ENCODE peak calls at places on chromosomes 12 and 14, in six cellular contexts. One of them, this sample, is unnamed.
A peak's percentile ranks its signal among the peaks of the same experiment; 100 is the strongest.

GRCh38 chr12:118330421-118331018 is 42.2 kb downstream of the TAOK3 start:
- DNase-seq in HepG2: no peak
- DNase-seq in A549: no peak
- DNase-seq in endothelial cell of umbilical vein: peak; percentile 88
- DNase-seq in GM12878: no peak
- DNase-seq in K562: peak; percentile 84
- DNase-seq in this sample: peak; percentile 96

GRCh38 chr12:92987846-92988621 is 58.9 kb upstream of the EEA1 start:
- DNase-seq in A549: no peak
- DNase-seq in endothelial cell of umbilical vein: peak; percentile 34
- DNase-seq in HepG2: peak; percentile 45
- DNase-seq in GM12878: peak; percentile 98
- DNase-seq in K562: no peak
- DNase-seq in this sample: peak; percentile 73

GRCh38 chr14:60652674-60653387 is 3.6 kb upstream of the SIX1 start:
- DNase-seq in GM12878: no peak
- DNase-seq in HepG2: no peak
- DNase-seq in A549: no peak
- DNase-seq in K562: peak; percentile 12
- DNase-seq in endothelial cell of umbilical vein: no peak
- DNase-seq in this sample: no peak

GRCh38 chr14:52124791-52125661 is 56.2 kb upstream of the NID2 start:
- DNase-seq in HepG2: no peak
- DNase-seq in K562: no peak
- DNase-seq in endothelial cell of umbilical vein: peak; percentile 33
- DNase-seq in A549: peak; percentile 32
- DNase-seq in GM12878: no peak
- DNase-seq in this sample: peak; percentile 38

GRCh38 chr12:54701940-54702592 is 53.9 kb upstream of the DCD start:
- DNase-seq in HepG2: peak; percentile 36
- DNase-seq in A549: peak; percentile 34
- DNase-seq in endothelial cell of umbilical vein: peak; percentile 28
- DNase-seq in K562: peak; percentile 66
- DNase-seq in GM12878: no peak
- DNase-seq in this sample: peak; percentile 73

GRCh38 chr14:101474563-101475467 is 86.5 kb upstream of the DIO3 start:
- DNase-seq in A549: no peak
- DNase-seq in HepG2: no peak
- DNase-seq in K562: no peak
- DNase-seq in endothelial cell of umbilical vein: no peak
- DNase-seq in GM12878: no peak
- DNase-seq in this sample: no peak

GRCh38 chr14:95460647-95461478 is 55.6 kb downstream of the SYNE3 start:
- DNase-seq in GM12878: no peak
- DNase-seq in endothelial cell of umbilical vein: peak; percentile 52
- DNase-seq in K562: no peak
- DNase-seq in HepG2: no peak
- DNase-seq in A549: peak; percentile 61
- DNase-seq in this sample: no peak

GRCh38 chr12:127516467-127516866 is 750.5 kb upstream of the TMEM132C start:
- DNase-seq in K562: no peak
- DNase-seq in endothelial cell of umbilical vein: no peak
- DNase-seq in GM12878: no peak
- DNase-seq in A549: no peak
- DNase-seq in HepG2: no peak
- DNase-seq in this sample: no peak

GRCh38 chr12:92155733-92156132 is 10.1 kb upstream of the BTG1 start:
- DNase-seq in GM12878: no peak
- DNase-seq in HepG2: no peak
- DNase-seq in K562: no peak
- DNase-seq in endothelial cell of umbilical vein: no peak
- DNase-seq in A549: no peak
- DNase-seq in this sample: no peak

GRCh38 chr14:61470261-61470953 is 149.0 kb downstream of the PRKCH start:
- DNase-seq in GM12878: no peak
- DNase-seq in A549: no peak
- DNase-seq in endothelial cell of umbilical vein: peak; percentile 82
- DNase-seq in HepG2: no peak
- DNase-seq in K562: no peak
- DNase-seq in this sample: peak; percentile 51

GRCh38 chr12:10722502-10722904 is 620 bp downstream of the YBX3 start:
- DNase-seq in GM12878: no peak
- DNase-seq in A549: peak; percentile 21
- DNase-seq in K562: peak; percentile 43
- DNase-seq in HepG2: peak; percentile 19
- DNase-seq in endothelial cell of umbilical vein: no peak
- DNase-seq in this sample: peak; percentile 77

GRCh38 chr12:124361074-124361965 is 66.4 kb downstream of the RFLNA start:
- DNase-seq in K562: no peak
- DNase-seq in GM12878: no peak
- DNase-seq in endothelial cell of umbilical vein: no peak
- DNase-seq in HepG2: no peak
- DNase-seq in A549: no peak
- DNase-seq in this sample: no peak

GRCh38 chr14:55386037-55386798 is 25.4 kb downstream of the ATG14 start:
- DNase-seq in A549: no peak
- DNase-seq in HepG2: no peak
- DNase-seq in K562: peak; percentile 33
- DNase-seq in GM12878: no peak
- DNase-seq in endothelial cell of umbilical vein: no peak
- DNase-seq in this sample: no peak

GRCh38 chr14:64438181-64438839 is 27.0 kb upstream of the AKAP5 start:
- DNase-seq in HepG2: no peak
- DNase-seq in endothelial cell of umbilical vein: peak; percentile 76
- DNase-seq in K562: no peak
- DNase-seq in A549: peak; percentile 67
- DNase-seq in GM12878: no peak
- DNase-seq in this sample: no peak

GRCh38 chr12:89825591-89826449 is 117.2 kb upstream of the ATP2B1 start:
- DNase-seq in K562: peak; percentile 33
- DNase-seq in A549: peak; percentile 64
- DNase-seq in HepG2: no peak
- DNase-seq in GM12878: peak; percentile 27
- DNase-seq in endothelial cell of umbilical vein: peak; percentile 69
- DNase-seq in this sample: peak; percentile 15

GRCh38 chr14:99579903-99580570 is 24.0 kb downstream of the CCDC85C start:
- DNase-seq in K562: peak; percentile 14
- DNase-seq in GM12878: no peak
- DNase-seq in endothelial cell of umbilical vein: peak; percentile 41
- DNase-seq in A549: peak; percentile 75
- DNase-seq in HepG2: no peak
- DNase-seq in this sample: no peak
- H3K4me3 ChIP-seq in K562: no peak overlapping the region
- H3K4me3 ChIP-seq in GM12878: no peak overlapping the region
- H3K4me3 ChIP-seq in endothelial cell of umbilical vein: no peak overlapping the region
- H3K4me3 ChIP-seq in A549: peak overlapping the region; percentile 13
- H3K4me3 ChIP-seq in HepG2: no peak overlapping the region
- H3K4me3 ChIP-seq in this sample: no peak overlapping the region

GRCh38 chr14:68544150-68544892 is 248.5 kb downstream of the ZFP36L1 start:
- DNase-seq in endothelial cell of umbilical vein: peak; percentile 85
- DNase-seq in K562: peak; percentile 30
- DNase-seq in HepG2: no peak
- DNase-seq in A549: no peak
- DNase-seq in GM12878: no peak
- DNase-seq in this sample: no peak
- TF ChIP-seq MYC in endothelial cell of umbilical vein: no peak
- TF ChIP-seq MYC in K562: no peak
- TF ChIP-seq MYC in HepG2: no peak
- TF ChIP-seq MYC in A549: no peak
- TF ChIP-seq MYC in GM12878: no peak
- TF ChIP-seq MYC in this sample: no peak

DNA sequence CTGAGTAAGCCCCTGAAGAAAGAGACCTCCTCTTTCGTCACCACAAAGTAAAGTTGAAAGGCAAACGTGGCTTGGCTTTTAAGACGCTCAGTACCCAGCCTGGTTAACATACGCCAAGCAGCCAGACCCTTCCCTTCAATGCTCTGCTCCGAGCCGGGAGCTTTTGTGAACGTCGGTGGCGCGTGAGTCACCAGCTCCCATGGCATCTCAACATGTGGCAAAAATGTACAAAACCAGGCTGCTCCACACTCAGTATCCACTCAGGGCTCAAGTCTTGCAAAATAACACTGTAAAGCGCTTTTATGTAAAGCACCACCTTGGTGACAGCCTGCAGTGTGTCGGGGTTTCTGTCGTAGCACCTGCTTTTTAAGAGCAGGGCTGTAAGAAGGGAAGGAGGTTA is 89.0 kb downstream of the SETD3 start:
- DNase-seq in A549: no peak
- DNase-seq in K562: no peak
- DNase-seq in endothelial cell of umbilical vein: peak; percentile 76
- DNase-seq in HepG2: no peak
- DNase-seq in GM12878: no peak
- DNase-seq in this sample: no peak
- H3K4me3 ChIP-seq in A549: no peak overlapping the region
- H3K4me3 ChIP-seq in K562: no peak overlapping the region
- H3K4me3 ChIP-seq in endothelial cell of umbilical vein: no peak overlapping the region
- H3K4me3 ChIP-seq in HepG2: no peak overlapping the region
- H3K4me3 ChIP-seq in GM12878: no peak overlapping the region
- H3K4me3 ChIP-seq in this sample: no peak overlapping the region

DNA sequence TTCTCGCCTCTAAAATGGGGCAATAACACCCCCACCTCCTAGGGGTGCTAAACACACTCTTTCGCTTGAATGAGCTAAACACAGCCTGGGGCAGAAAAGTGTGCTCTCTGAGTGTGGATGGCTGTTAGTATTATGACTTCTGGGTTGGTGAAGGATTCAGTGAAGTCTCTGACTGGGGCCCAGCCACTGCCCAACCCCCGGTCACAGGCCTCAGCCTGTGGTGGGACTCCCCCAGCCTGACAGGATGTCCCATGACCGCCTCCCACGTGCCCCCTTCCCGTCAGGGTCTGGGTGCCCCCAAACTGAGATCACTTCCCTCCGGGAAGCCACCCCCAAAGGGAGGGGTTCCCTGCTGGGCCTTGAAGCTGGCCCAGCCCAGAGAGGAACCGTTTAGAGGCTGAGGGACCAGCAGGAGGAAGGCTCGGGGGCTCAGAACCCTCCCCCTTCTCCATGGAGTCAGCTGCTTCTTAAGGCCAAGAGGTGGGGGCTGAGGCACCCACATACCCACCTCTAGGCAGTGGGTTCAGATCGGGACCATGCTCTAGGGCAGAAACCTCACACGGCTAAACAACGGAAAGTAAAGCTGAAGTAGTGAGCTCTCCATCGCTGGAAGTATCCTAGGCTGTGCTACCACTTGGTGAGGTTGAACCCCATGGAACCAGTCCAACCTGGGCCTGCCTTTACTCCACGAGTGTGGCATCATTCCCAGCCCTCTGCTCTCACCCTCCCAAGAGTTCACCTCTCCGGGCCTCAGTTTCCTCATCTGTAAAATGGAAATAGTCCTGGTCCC is 13.8 kb downstream of the DTX1 start:
- DNase-seq in A549: no peak
- DNase-seq in GM12878: no peak
- DNase-seq in K562: no peak
- DNase-seq in HepG2: no peak
- DNase-seq in endothelial cell of umbilical vein: no peak
- DNase-seq in this sample: peak; percentile 93
- TF ChIP-seq MYC in A549: no peak
- TF ChIP-seq MYC in GM12878: no peak
- TF ChIP-seq MYC in K562: no peak
- TF ChIP-seq MYC in HepG2: no peak
- TF ChIP-seq MYC in endothelial cell of umbilical vein: no peak
- TF ChIP-seq MYC in this sample: peak; percentile 55

GRCh38 chr12:115873416-115874082 is 403.9 kb downstream of the MED13L start:
- DNase-seq in endothelial cell of umbilical vein: no peak
- DNase-seq in K562: no peak
- DNase-seq in A549: no peak
- DNase-seq in HepG2: peak; percentile 23
- DNase-seq in GM12878: no peak
- DNase-seq in this sample: no peak
- H3K4me3 ChIP-seq in endothelial cell of umbilical vein: no peak overlapping the region
- H3K4me3 ChIP-seq in K562: no peak overlapping the region
- H3K4me3 ChIP-seq in A549: no peak overlapping the region
- H3K4me3 ChIP-seq in HepG2: no peak overlapping the region
- H3K4me3 ChIP-seq in GM12878: no peak overlapping the region
- H3K4me3 ChIP-seq in this sample: no peak overlapping the region